ENCODE peak calls at places on chromosome 1, in eight cellular contexts. B is GM18507, M is NCI-H1092 treated with DMSO at 0.1 percent for 48 hours, H is fibroblast of lung, P is NCI-H1105, Q is mucosa of gallbladder, I is GM10248, C is mammary epithelial cell. N is an unnamed sample.

GRCh38 chr1:80582980-80583379 is 1217.8 kb upstream of the ADGRL2 start:
- DNase-seq in H (peak), P (no peak), M (no peak), Q (no peak), C (no peak), B (no peak), I (no peak), N (no peak)

GRCh38 chr1:247390116-247390791 is 25.7 kb upstream of the NLRP3 start:
- DNase-seq in P (peak), B (peak), Q (peak), H (peak), C (peak), M (peak), I (peak), N (peak)

GRCh38 chr1:52707927-52708655 is 9.9 kb upstream of the COA7 start:
- DNase-seq in I (no peak), M (no peak), C (peak), Q (no peak), B (no peak), P (no peak), H (peak), N (no peak)

GRCh38 chr1:166235728-166236127 is 68.9 kb upstream of the FAM78B start:
- DNase-seq in I (no peak), P (no peak), H (no peak), Q (no peak), M (no peak), B (no peak), C (peak), N (no peak)

GRCh38 chr1:228937851-228938247 is 202.6 kb downstream of the RHOU start:
- DNase-seq in Q (no peak), I (no peak), C (no peak), M (no peak), P (no peak), B (no peak), H (peak), N (no peak)

GRCh38 chr1:180291004-180291403 is 60.9 kb downstream of the LHX4 start:
- DNase-seq in B (no peak), Q (no peak), P (no peak), H (no peak), I (no peak), M (no peak), C (no peak), N (no peak)

GRCh38 chr1:30986755-30987154 is 78.2 kb upstream of the SDC3 start:
- DNase-seq in M (no peak), Q (no peak), P (no peak), I (no peak), B (no peak), H (no peak), C (no peak), N (no peak)

GRCh38 chr1:40833979-40834378 is 28.2 kb downstream of the CITED4 start:
- DNase-seq in Q (no peak), C (no peak), I (no peak), P (no peak), H (no peak), B (no peak), M (no peak), N (no peak)

GRCh38 chr1:6392880-6393399 is 627 bp downstream of the ACOT7 start:
- DNase-seq in C (no peak), M (no peak), H (no peak), I (peak), Q (no peak), B (no peak), P (no peak), N (no peak)

GRCh38 chr1:160204526-160205241 is 500 bp upstream of the PEA15 start:
- DNase-seq in B (peak), P (no peak), Q (no peak), M (no peak), C (no peak), H (no peak), I (peak), N (peak)

GRCh38 chr1:218823291-218823900 is 350.3 kb upstream of the LYPLAL1 start:
- DNase-seq in M (no peak), B (no peak), C (peak), I (no peak), H (peak), Q (no peak), P (no peak), N (no peak)